ENCODE peak calls at places on chromosomes 3 and 15, in seven cellular contexts. Q, R, O, L, E, M and T are unnamed samples. For H3K4me1, the result is how much of the 10 kb centered on the place peaks cover.

GRCh38 chr3:29212789-29213433 is 68.0 kb upstream of the RBMS3 start:
- DNase-seq in Q (no peak), R (no peak), O (no peak), L (no peak), E (no peak), M (no peak), T (no peak)

GRCh38 chr3:25283596-25283995 is 144.5 kb upstream of the RARB start:
- DNase-seq in Q (no peak), R (no peak), O (no peak), L (no peak), E (no peak), M (no peak), T (no peak)

GRCh38 chr3:58529516-58530353 is 7.3 kb downstream of the ACOX2 start:
- DNase-seq in Q (peak), R (no peak), O (no peak), L (no peak), E (no peak), M (peak), T (no peak)

GRCh38 chr3:120908030-120908802 is at the start of gene STXBP5L:
- DNase-seq in Q (peak), R (no peak), O (peak), L (peak), E (peak), M (peak), T (no peak)

GRCh38 chr3:23209747-23210495 is 6.8 kb downstream of the UBE2E2 start:
- DNase-seq in Q (no peak), R (no peak), O (no peak), L (no peak), E (no peak), M (no peak), T (no peak)

GRCh38 chr15:82792068-82792467 is 13.8 kb downstream of the FSD2 start:
- DNase-seq in Q (no peak), R (no peak), O (no peak), L (no peak), E (no peak), M (no peak), T (no peak)

GRCh38 chr15:99098991-99099390 is 5.9 kb upstream of the SYNM start:
- DNase-seq in Q (no peak), R (no peak), O (no peak), L (no peak), E (no peak), M (no peak), T (no peak)

GRCh38 chr3:129593595-129594339 is 12.7 kb downstream of the PLXND1 start:
- DNase-seq in Q (no peak), R (peak), O (no peak), L (no peak), E (no peak), M (peak), T (no peak)

GRCh38 chr3:150421799-150422548 is 13.9 kb downstream of the TSC22D2 start:
- DNase-seq in Q (no peak), R (no peak), O (no peak), L (no peak), E (no peak), M (no peak), T (no peak)

GRCh38 chr15:40452296-40453090 is 11.7 kb downstream of the BAHD1 start:
- DNase-seq in Q (no peak), R (no peak), O (no peak), L (no peak), E (no peak), M (no peak), T (no peak)

GRCh38 chr3:63349583-63350177 is 71.6 kb downstream of the SYNPR start:
- DNase-seq in Q (peak), R (no peak), O (peak), L (peak), E (no peak), M (peak), T (peak)

GRCh38 chr3:33001889-33002288 is 50.4 kb downstream of the CCR4 start:
- DNase-seq in Q (no peak), R (no peak), O (no peak), L (no peak), E (no peak), M (no peak), T (no peak)

GRCh38 chr15:65579762-65580161 is 31.2 kb downstream of the INTS14 start:
- DNase-seq in Q (no peak), R (no peak), O (no peak), L (no peak), E (no peak), M (no peak), T (no peak)

GRCh38 chr3:99439892-99440291 is 198.5 kb upstream of the COL8A1 start:
- DNase-seq in Q (no peak), R (no peak), O (no peak), L (no peak), E (no peak), M (no peak), T (no peak)

GRCh38 chr3:71987828-71988227 is 202.9 kb upstream of the PROK2 start:
- DNase-seq in Q (no peak), R (no peak), O (no peak), L (no peak), E (no peak), M (peak), T (no peak)

GRCh38 chr3:24551626-24552025 is 57.0 kb upstream of the THRB start:
- DNase-seq in Q (no peak), R (no peak), O (no peak), L (no peak), E (no peak), M (no peak), T (no peak)

GRCh38 chr3:107251819-107252218 is 125.4 kb upstream of the CCDC54 start:
- DNase-seq in Q (no peak), R (no peak), O (no peak), L (no peak), E (no peak), M (no peak), T (no peak)

GRCh38 chr15:67543348-67543718 is 830 bp downstream of the MAP2K5 start:
- DNase-seq in Q (no peak), R (no peak), O (peak), L (peak), E (no peak), M (no peak), T (no peak)

GRCh38 chr15:73227433-73228056 is 141.2 kb downstream of the HCN4 start:
- DNase-seq in Q (no peak), R (no peak), O (no peak), L (peak), E (no peak), M (peak), T (no peak)

GRCh38 chr15:67828379-67828968 is 3.2 kb downstream of the SKOR1 start:
- DNase-seq in Q (no peak), R (no peak), O (no peak), L (no peak), E (peak), M (no peak), T (no peak)

GRCh38 chr3:185215873-185216586 is 37.8 kb downstream of the EHHADH start:
- DNase-seq in Q (no peak), R (no peak), O (no peak), L (no peak), E (no peak), M (peak), T (no peak)

GRCh38 chr15:48925714-48926223 is 38.0 kb downstream of the SHC4 start:
- DNase-seq in Q (no peak), R (no peak), O (no peak), L (no peak), E (no peak), M (peak), T (no peak)

GRCh38 chr3:46289961-46290360 is 47.7 kb downstream of the CCR3 start:
- DNase-seq in Q (no peak), R (no peak), O (no peak), L (no peak), E (no peak), M (no peak), T (no peak)
- H3K4me1 ChIP-seq in Q (under half), R (half or more), O (under half), L (under half), E (under half), M (under half), T (under half)

GRCh38 chr3:61666032-61666431 is 104.7 kb downstream of the PTPRG start:
- DNase-seq in Q (no peak), R (no peak), O (no peak), L (no peak), E (no peak), M (no peak), T (no peak)
- H3K4me1 ChIP-seq in Q (under half), R (under half), O (under half), L (under half), E (under half), M (under half), T (under half)

GRCh38 chr3:16207031-16207430 is 32.6 kb downstream of the GALNT15 start:
- DNase-seq in Q (no peak), R (no peak), O (no peak), L (no peak), E (no peak), M (peak), T (no peak)
- H3K4me1 ChIP-seq in Q (under half), R (under half), O (under half), L (under half), E (under half), M (under half), T (under half)

DNA sequence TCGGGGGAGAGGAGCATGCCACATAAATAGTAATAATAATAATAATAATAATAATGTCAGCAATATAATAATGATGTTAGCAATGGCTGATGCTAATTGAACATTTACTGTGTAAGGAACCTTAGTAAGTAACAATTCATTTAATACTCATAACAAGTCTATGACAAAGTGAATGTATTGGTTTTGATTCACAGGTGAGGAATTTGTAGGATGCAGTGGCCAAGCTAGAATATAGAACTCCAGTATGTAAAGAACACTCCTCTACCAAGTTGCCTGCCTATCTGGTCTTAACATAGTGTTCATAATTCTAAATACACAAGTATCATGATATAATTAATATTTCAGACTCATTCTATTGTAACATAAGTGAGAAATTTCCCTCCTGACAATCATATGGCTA is 1016.5 kb downstream of the ROBO1 start:
- DNase-seq in Q (no peak), R (no peak), O (no peak), L (no peak), E (no peak), M (no peak), T (no peak)
- H3K4me1 ChIP-seq in Q (under half), R (under half), O (under half), L (under half), E (under half), M (under half), T (under half)

DNA sequence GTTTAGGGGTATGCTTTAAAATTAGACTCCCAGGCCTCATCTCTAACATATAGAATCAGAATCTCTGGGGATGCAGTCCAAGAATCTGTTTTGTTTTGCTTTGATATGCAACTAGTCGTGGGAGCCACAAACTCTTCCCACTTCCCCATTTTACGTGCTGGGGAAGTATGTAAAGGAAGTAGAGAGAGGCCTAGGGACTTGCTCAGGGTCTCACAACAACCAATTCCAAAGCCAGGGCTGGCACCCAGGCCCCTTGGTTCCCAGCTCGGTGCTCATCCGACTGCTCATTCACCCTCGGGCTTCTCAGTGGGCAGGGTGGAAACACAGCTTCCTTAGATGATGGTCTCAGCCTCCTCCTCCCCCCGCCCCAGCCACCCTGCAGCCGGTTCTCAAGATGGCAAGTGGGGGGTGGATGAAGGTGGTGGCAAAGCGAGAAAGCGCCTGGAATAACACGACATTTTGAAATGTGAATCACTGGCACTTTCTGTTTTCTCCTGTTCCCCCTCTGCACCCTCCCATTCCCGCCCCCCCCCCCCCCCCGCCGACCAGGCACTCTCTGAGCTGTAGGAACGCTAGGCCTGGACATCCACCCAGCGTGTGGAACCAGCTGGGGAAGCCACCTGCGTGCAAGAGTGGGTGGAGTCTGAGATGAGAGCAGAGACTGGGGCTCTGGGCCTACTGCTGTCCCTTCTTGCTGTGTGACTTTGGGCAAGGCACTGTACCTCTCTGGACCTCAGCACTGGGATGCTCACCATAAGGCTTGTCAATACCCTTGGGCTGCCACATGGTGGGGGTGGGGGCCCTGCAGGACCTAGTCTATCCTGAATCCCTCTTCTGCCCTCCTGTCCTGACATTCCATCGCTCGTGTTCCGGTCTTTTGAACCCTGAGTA is 214.5 kb downstream of the RPLP1 start:
- DNase-seq in Q (no peak), R (peak), O (no peak), L (no peak), E (peak), M (no peak), T (no peak)
- H3K4me1 ChIP-seq in Q (under half), R (under half), O (under half), L (under half), E (under half), M (under half), T (under half)